ENCODE peak calls at places on chromosomes 13 and 19, in five cellular contexts. S is T-helper 2 cell, K is COR-L47, P is EH, T is NCI-H748 treated with DMSO at 0.1 percent for 48 hours. A is an unnamed sample.

GRCh38 chr13:73450583-73450982 is 391.8 kb downstream of the KLF5 start:
- DNase-seq in S (no peak), K (no peak), P (no peak), T (no peak), A (no peak)

GRCh38 chr19:29247912-29248311 is 35.0 kb upstream of the UQCRFS1 start:
- DNase-seq in S (no peak), K (peak; percentile 12), P (no peak), T (no peak), A (peak; percentile 40)

GRCh38 chr13:107020393-107020792 is 452.5 kb upstream of the ARGLU1 start:
- DNase-seq in S (no peak), K (no peak), P (peak; percentile 6), T (no peak), A (no peak)

GRCh38 chr19:8333771-8334457 is 9.1 kb downstream of the KANK3 start:
- DNase-seq in S (no peak), K (peak; percentile 31), P (no peak), T (no peak), A (no peak)

GRCh38 chr19:11125994-11126685 is 29.4 kb downstream of the SPC24 start:
- DNase-seq in S (peak; percentile 47), K (peak; percentile 60), P (peak; percentile 76), T (peak; percentile 8), A (peak; percentile 43)

GRCh38 chr13:47598340-47598911 is 402.6 kb downstream of the SUCLA2 start:
- DNase-seq in S (no peak), K (no peak), P (peak; percentile 17), T (no peak), A (no peak)

GRCh38 chr19:7294571-7295212 is 478 bp upstream of the INSR start:
- DNase-seq in S (no peak), K (no peak), P (peak; percentile 51), T (peak; percentile 30), A (peak; percentile 71)

GRCh38 chr19:48632692-48633147 is 4.5 kb downstream of the DBP start:
- DNase-seq in S (no peak), K (no peak), P (peak; percentile 69), T (no peak), A (no peak)

GRCh38 chr19:45161715-45162463 is 1.1 kb upstream of the NKPD1 start:
- DNase-seq in S (no peak), K (peak; percentile 37), P (peak; percentile 40), T (no peak), A (no peak)

GRCh38 chr13:110913322-110913721 is 1.5 kb downstream of the ANKRD10 start:
- DNase-seq in S (no peak), K (peak; percentile 8), P (no peak), T (peak; percentile 23), A (no peak)

GRCh38 chr13:111664060-111664459 is 343.6 kb downstream of the TEX29 start:
- DNase-seq in S (no peak), K (no peak), P (no peak), T (no peak), A (no peak)

GRCh38 chr19:2484178-2484937 is 8.4 kb downstream of the GADD45B start:
- DNase-seq in S (no peak), K (no peak), P (no peak), T (no peak), A (no peak)

GRCh38 chr13:111573801-111574200 is 253.4 kb downstream of the TEX29 start:
- DNase-seq in S (no peak), K (no peak), P (no peak), T (no peak), A (no peak)

GRCh38 chr13:29362849-29363604 is 232.5 kb downstream of the SLC7A1 start:
- DNase-seq in S (no peak), K (peak; percentile 34), P (peak; percentile 62), T (peak; percentile 91), A (no peak)

GRCh38 chr19:19900124-19900523 is 622 bp upstream of the ZNF93 start:
- DNase-seq in S (no peak), K (no peak), P (peak; percentile 74), T (peak; percentile 38), A (no peak)

GRCh38 chr19:30450101-30450500 is 77.9 kb downstream of the ZNF536 start:
- DNase-seq in S (no peak), K (peak; percentile 53), P (no peak), T (peak; percentile 76), A (peak; percentile 51)

GRCh38 chr19:7699003-7699402 is 2.9 kb downstream of the FCER2 start:
- DNase-seq in S (no peak), K (no peak), P (no peak), T (no peak), A (no peak)

GRCh38 chr19:3589439-3589838 is 4.2 kb downstream of the GIPC3 start:
- DNase-seq in S (no peak), K (no peak), P (no peak), T (no peak), A (no peak)

GRCh38 chr19:55590621-55591020 is 8.7 kb downstream of the FIZ1 start:
- DNase-seq in S (no peak), K (peak; percentile 6), P (peak; percentile 29), T (peak; percentile 47), A (peak; percentile 67)

GRCh38 chr13:49165798-49166752 is 54.1 kb upstream of the MLNR start:
- DNase-seq in S (no peak), K (no peak), P (no peak), T (no peak), A (no peak)

GRCh38 chr19:45311640-45312039 is 11.0 kb downstream of the CKM start:
- DNase-seq in S (no peak), K (no peak), P (peak; percentile 48), T (no peak), A (no peak)

GRCh38 chr19:10817291-10818038 is 18.5 kb downstream of the TMED1 start:
- DNase-seq in S (no peak), K (no peak), P (peak; percentile 99), T (no peak), A (no peak)

GRCh38 chr13:103876571-103876970 is 810.4 kb upstream of the SLC10A2 start:
- DNase-seq in S (no peak), K (no peak), P (no peak), T (no peak), A (no peak)

A was measured in NCI-H1436.